ENCODE peak calls at places on chromosome X, in eight cellular contexts. C is NCI-H510A treated with DMSO at 0.1 percent for 48 hours; Q is Calu3; E is nucleus accumbens; J is CD4-positive, alpha-beta T cell; H is heart left ventricle; U is GM13976; F is stromal cell of bone marrow. K is an unnamed sample.

GRCh38 chrX:33188881-33189280 is 22.5 kb downstream of the DMD start:
- DNase-seq in C (no peak), Q (no peak), E (no peak), J (no peak), H (no peak), U (no peak), F (no peak), K (no peak)

GRCh38 chrX:22323541-22323940 is 50.8 kb downstream of the CBLL2 start:
- DNase-seq in C (no peak), Q (no peak), E (no peak), J (no peak), H (no peak), U (no peak), F (peak), K (no peak)

GRCh38 chrX:13250831-13251612 is 68.8 kb downstream of the ATXN3L start:
- DNase-seq in C (no peak), Q (no peak), E (no peak), J (no peak), H (peak), U (no peak), F (peak), K (no peak)

GRCh38 chrX:121160987-121161386 is 113.6 kb downstream of the GLUD2 start:
- DNase-seq in C (no peak), Q (no peak), E (no peak), J (no peak), H (no peak), U (peak), F (no peak), K (no peak)

GRCh38 chrX:149185087-149185486 is 320.0 kb downstream of the IDS start:
- DNase-seq in C (no peak), Q (no peak), E (no peak), J (no peak), H (no peak), U (no peak), F (no peak), K (no peak)

GRCh38 chrX:155864655-155865054 is 16.5 kb upstream of the VAMP7 start:
- DNase-seq in C (no peak), Q (no peak), E (no peak), J (no peak), H (no peak), U (no peak), F (no peak), K (no peak)

GRCh38 chrX:73916489-73916888 is 353.5 kb downstream of the CHIC1 start:
- DNase-seq in C (no peak), Q (no peak), E (no peak), J (no peak), H (no peak), U (no peak), F (no peak), K (no peak)

GRCh38 chrX:28158019-28158777 is 176.9 kb upstream of the DCAF8L1 start:
- DNase-seq in C (no peak), Q (no peak), E (no peak), J (no peak), H (no peak), U (no peak), F (no peak), K (no peak)

GRCh38 chrX:132809581-132809980 is 148.8 kb downstream of the HS6ST2 start:
- DNase-seq in C (no peak), Q (no peak), E (no peak), J (no peak), H (no peak), U (no peak), F (no peak), K (no peak)

GRCh38 chrX:72475952-72476668 is 96.5 kb downstream of the HDAC8 start:
- DNase-seq in C (no peak), Q (no peak), E (no peak), J (no peak), H (no peak), U (no peak), F (no peak), K (no peak)

GRCh38 chrX:17812763-17813162 is 48.3 kb downstream of the RAI2 start:
- DNase-seq in C (peak), Q (no peak), E (no peak), J (no peak), H (no peak), U (no peak), F (no peak), K (no peak)

GRCh38 chrX:153063315-153063714 is 7.0 kb downstream of the PNMA3 start:
- DNase-seq in C (no peak), Q (no peak), E (no peak), J (no peak), H (no peak), U (no peak), F (no peak), K (no peak)

K was measured in 8988T.